ENCODE peak calls at places on chromosome 16, in six cellular contexts. F is caudate nucleus; X is iPS DF 6.9; V is A549; S is CD4-positive, alpha-beta memory T cell; I is endodermal cell. N is an unnamed sample.

GRCh38 chr16:31528726-31529397 is 1.2 kb downstream of the AHSP start:
- DNase-seq in X (no peak), I (peak; percentile 65), V (no peak), F (no peak), S (no peak), N (no peak)

GRCh38 chr16:78742501-78743283 is 643.2 kb downstream of the WWOX start:
- DNase-seq in I (no peak), X (no peak), V (no peak), S (peak; percentile 80), F (no peak), N (peak; percentile 92)

GRCh38 chr16:46883353-46883689 is 841 bp upstream of the GPT2 start:
- DNase-seq in I (no peak), X (no peak), S (no peak), F (no peak), V (no peak), N (no peak)

GRCh38 chr16:8903004-8903403 is 20.9 kb downstream of the LITAFD start:
- DNase-seq in I (no peak), X (no peak), S (no peak), F (no peak), V (no peak), N (no peak)

GRCh38 chr16:53822936-53823529 is 119.1 kb downstream of the FTO start:
- DNase-seq in F (no peak), V (no peak), I (no peak), S (peak; percentile 82), X (no peak), N (peak; percentile 76)

GRCh38 chr16:31487720-31488629 is 5.1 kb downstream of the SLC5A2 start:
- DNase-seq in F (no peak), V (peak; percentile 26), I (peak; percentile 89), X (no peak), S (peak; percentile 79), N (peak; percentile 81)

GRCh38 chr16:58063377-58064076 is 38.0 kb downstream of the MMP15 start:
- DNase-seq in F (no peak), X (no peak), V (no peak), I (peak; percentile 59), S (no peak), N (no peak)

GRCh38 chr16:3022697-3023414 is 886 bp downstream of the HCFC1R1 start:
- DNase-seq in X (no peak), F (no peak), I (peak; percentile 87), V (peak; percentile 86), S (no peak), N (no peak)

GRCh38 chr16:86142801-86143236 is 243.9 kb downstream of the IRF8 start:
- DNase-seq in X (no peak), V (no peak), S (no peak), F (no peak), I (no peak), N (no peak)

GRCh38 chr16:83125999-83126568 is 499.3 kb downstream of the CDH13 start:
- DNase-seq in S (no peak), I (no peak), X (no peak), F (no peak), V (no peak), N (no peak)

GRCh38 chr16:11750056-11750455 is 7.4 kb upstream of the TXNDC11 start:
- DNase-seq in V (no peak), I (no peak), X (no peak), S (no peak), F (no peak), N (no peak)

GRCh38 chr16:58563775-58564174 is 48.5 kb downstream of the SETD6 start:
- DNase-seq in S (no peak), F (no peak), X (no peak), I (no peak), V (no peak), N (no peak)

GRCh38 chr16:69064164-69064563 is 41.3 kb upstream of the HAS3 start:
- DNase-seq in I (no peak), S (no peak), F (no peak), V (peak; percentile 63), X (no peak), N (no peak)

GRCh38 chr16:6913535-6913934 is 419.1 kb upstream of the RBFOX1 start:
- DNase-seq in I (no peak), S (no peak), X (no peak), V (no peak), F (no peak), N (no peak)

GRCh38 chr16:14252860-14253259 is 181.7 kb downstream of the MRTFB start:
- DNase-seq in F (no peak), V (no peak), I (no peak), S (no peak), X (no peak), N (no peak)

GRCh38 chr16:24488045-24488444 is 51.3 kb upstream of the RBBP6 start:
- DNase-seq in S (no peak), F (no peak), I (no peak), X (no peak), V (no peak), N (no peak)

GRCh38 chr16:69093974-69094373 is 11.5 kb upstream of the HAS3 start:
- DNase-seq in S (no peak), F (no peak), I (no peak), V (no peak), X (no peak), N (no peak)

GRCh38 chr16:27230562-27230991 is 27.3 kb downstream of the KDM8 start:
- DNase-seq in X (no peak), S (peak; percentile 84), V (no peak), I (no peak), F (no peak), N (peak; percentile 95)

GRCh38 chr16:73527191-73527590 is 479.3 kb upstream of the ZFHX3 start:
- DNase-seq in F (no peak), I (no peak), S (no peak), V (peak; percentile 9), X (no peak), N (no peak)

GRCh38 chr16:56190903-56191806 is at the start of gene GNAO1:
- DNase-seq in S (peak; percentile 79), I (peak; percentile 88), V (peak; percentile 47), F (peak; percentile 74), X (no peak), N (peak; percentile 36)

DNA sequence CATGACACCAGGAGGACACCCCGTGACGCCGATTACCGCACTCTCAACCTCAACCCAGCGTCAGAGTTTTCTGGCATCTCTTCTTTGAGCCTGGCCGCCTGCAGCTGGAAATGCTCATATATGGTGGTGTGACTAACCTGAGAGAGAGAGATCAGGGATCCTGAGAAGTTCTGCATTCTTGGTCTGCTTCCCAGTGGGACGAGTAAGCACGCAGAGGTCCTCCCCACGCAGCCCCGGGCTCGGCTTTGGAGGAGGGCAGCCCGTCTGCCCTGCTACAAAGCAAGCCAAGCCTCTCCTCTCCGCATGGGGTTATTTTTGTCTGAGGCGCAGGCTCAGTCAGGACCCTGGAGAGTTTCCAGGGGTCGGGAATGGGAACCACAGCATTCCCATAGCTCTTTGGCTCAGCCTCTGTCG is 16.5 kb downstream of the CRISPLD2 start:
- DNase-seq in I (peak; percentile 92), S (no peak), F (no peak), X (no peak), V (peak; percentile 39), N (no peak)
- H3K27ac ChIP-seq in I (no peak overlapping the region), S (no peak overlapping the region), F (no peak overlapping the region), X (no peak overlapping the region), V (no peak overlapping the region), N (no peak overlapping the region)

GRCh38 chr16:4135537-4135936 is 19.3 kb upstream of the ADCY9 start:
- DNase-seq in X (no peak), S (no peak), F (no peak), I (no peak), V (no peak), N (no peak)
- H3K27ac ChIP-seq in X (no peak overlapping the region), S (no peak overlapping the region), F (no peak overlapping the region), I (no peak overlapping the region), V (no peak overlapping the region), N (no peak overlapping the region)

GRCh38 chr16:52556083-52556482 is 9.1 kb upstream of the TOX3 start:
- DNase-seq in S (no peak), V (no peak), F (no peak), X (no peak), I (no peak), N (no peak)

GRCh38 chr16:52553322-52553721 is 6.4 kb upstream of the TOX3 start:
- DNase-seq in X (no peak), F (no peak), S (no peak), I (no peak), V (no peak), N (no peak)

GRCh38 chr16:52554334-52554733 is 7.4 kb upstream of the TOX3 start:
- DNase-seq in F (no peak), V (no peak), I (no peak), S (no peak), X (no peak), N (no peak)

GRCh38 chr16:52555572-52555971 is 8.6 kb upstream of the TOX3 start:
- DNase-seq in S (no peak), F (no peak), V (no peak), X (no peak), I (no peak), N (no peak)

GRCh38 chr16:52552643-52553042 is 5.7 kb upstream of the TOX3 start:
- DNase-seq in V (peak; percentile 27), F (no peak), I (no peak), X (no peak), S (no peak), N (no peak)
- H3K27ac ChIP-seq in V (no peak overlapping the region), F (no peak overlapping the region), I (peak overlapping the region; percentile 7), X (no peak overlapping the region), S (no peak overlapping the region), N (no peak overlapping the region)

DNA sequence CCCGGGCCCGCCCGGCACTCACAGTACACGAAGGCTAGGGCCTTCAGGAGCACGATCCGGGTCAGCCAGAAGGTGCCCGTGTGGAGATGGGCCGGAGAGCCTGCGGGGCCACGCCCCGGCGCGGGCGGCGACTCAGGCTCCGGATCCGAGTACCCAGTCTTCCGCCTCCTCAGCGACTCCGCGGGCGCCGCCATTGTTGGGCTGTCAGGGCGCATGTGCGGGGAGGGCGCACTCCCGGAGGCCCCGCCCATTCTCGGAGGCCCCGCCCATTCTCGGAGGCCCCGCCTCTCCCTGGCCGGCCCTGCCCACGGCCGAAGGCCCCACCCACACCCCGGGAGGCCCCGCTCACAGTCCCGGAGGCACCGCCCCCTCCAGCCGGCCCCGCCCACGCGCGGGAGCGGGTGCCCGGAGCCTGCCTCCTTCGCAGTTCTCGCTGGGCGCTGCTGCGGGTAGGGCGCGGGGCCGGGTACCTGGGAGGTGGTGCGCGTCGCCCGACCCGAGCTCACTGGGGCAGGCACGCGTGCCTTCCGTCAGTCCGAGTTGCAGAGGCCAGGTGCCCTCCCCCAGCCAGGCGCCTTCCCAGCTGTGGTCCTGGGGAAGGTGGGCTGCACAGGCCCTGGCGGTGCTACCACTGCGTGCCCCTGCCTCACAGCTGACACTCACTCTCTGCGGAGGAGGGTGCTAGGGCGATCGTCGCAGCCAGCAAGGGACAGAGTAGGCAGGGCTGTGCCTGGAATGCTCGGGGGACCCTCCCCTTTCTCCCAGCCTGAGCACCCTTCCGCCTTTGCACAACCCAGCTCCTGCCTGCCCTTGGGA is at the start of gene LMF1:
- DNase-seq in F (peak; percentile 96), I (peak; percentile 99), V (peak; percentile 91), X (no peak), S (peak; percentile 93), N (peak; percentile 92)
- H3K27ac ChIP-seq in F (peak within 1 kb of the TSS; percentile 98), I (no peak within 1 kb of the TSS), V (peak within 1 kb of the TSS; percentile 96), X (no peak within 1 kb of the TSS), S (peak within 1 kb of the TSS; percentile 81), N (peak within 1 kb of the TSS; percentile 76)

DNA sequence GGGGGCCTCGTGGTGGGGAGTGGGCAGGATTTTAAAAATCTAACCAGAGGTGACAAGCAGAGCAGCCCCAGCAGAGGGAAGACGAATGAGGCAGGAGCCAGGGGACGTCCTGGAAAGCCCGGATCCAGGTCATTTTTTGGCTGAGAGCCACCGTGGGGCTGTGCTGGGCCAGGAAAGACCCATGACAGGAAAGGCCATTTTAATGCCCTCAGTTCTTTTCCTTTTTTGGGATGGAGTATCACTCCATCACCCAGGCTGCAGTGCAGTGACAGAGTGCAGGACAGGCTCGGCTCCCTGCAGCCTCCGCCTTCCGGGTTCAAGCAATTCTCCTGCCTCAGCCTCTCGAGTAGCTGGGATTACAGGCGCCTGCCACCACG is 30.5 kb upstream of the JPH3 start:
- DNase-seq in S (no peak), I (no peak), F (no peak), V (no peak), X (no peak), N (no peak)
- H3K27ac ChIP-seq in S (no peak overlapping the region), I (no peak overlapping the region), F (no peak overlapping the region), V (no peak overlapping the region), X (no peak overlapping the region), N (no peak overlapping the region)

N was measured in CD4-positive, CD25-positive, alpha-beta regulatory T cell.